ENCODE peak calls at places on chromosomes 6 and 20, in nine cellular contexts. D is stomach, J is Panc1, L is breast epithelium, V is suprapubic skin, F is transverse colon, U is spleen, N is GM23338, H is sigmoid colon. R is an unnamed sample.
A peak's percentile ranks its signal among the peaks of the same experiment; 100 is the strongest.

GRCh38 chr20:44319880-44320422 is 8.9 kb upstream of the FITM2 start:
- DNase-seq in D (no peak), F (no peak), H (no peak), V (no peak), J (no peak), L (no peak), U (no peak), N (no peak), R (no peak)

GRCh38 chr6:25889877-25890853 is 16.1 kb upstream of the SLC17A3 start:
- DNase-seq in D (no peak), U (no peak), V (no peak), J (peak; percentile 17), N (peak; percentile 73), H (no peak), L (no peak), F (peak; percentile 20), R (peak; percentile 73)

GRCh38 chr6:29828471-29828797 is 809 bp downstream of the HLA-G start:
- DNase-seq in D (no peak), F (no peak), J (no peak), V (no peak), N (peak; percentile 80), H (no peak), U (no peak), L (no peak), R (no peak)

GRCh38 chr20:63737940-63738686 is 1.5 kb upstream of the SLC2A4RG start:
- DNase-seq in V (no peak), J (no peak), U (peak; percentile 88), F (peak; percentile 52), D (no peak), N (peak; percentile 38), H (peak; percentile 75), L (no peak), R (no peak)

GRCh38 chr6:75602897-75603395 is 1.3 kb downstream of the SENP6 start:
- DNase-seq in H (no peak), L (no peak), N (no peak), U (no peak), D (no peak), J (no peak), V (no peak), F (no peak), R (peak; percentile 47)

GRCh38 chr20:58888521-58889333 is 36.2 kb downstream of the GNAS start:
- DNase-seq in U (peak; percentile 95), D (peak; percentile 82), V (peak; percentile 89), N (peak; percentile 90), H (peak; percentile 93), F (peak; percentile 87), L (peak; percentile 78), J (no peak), R (peak; percentile 50)

GRCh38 chr6:157800420-157801237 is 22.4 kb upstream of the SNX9 start:
- DNase-seq in F (no peak), V (no peak), D (no peak), L (no peak), U (no peak), J (no peak), H (no peak), N (no peak), R (no peak)

GRCh38 chr6:568954-569523 is 87.9 kb downstream of the HUS1B start:
- DNase-seq in J (no peak), D (no peak), U (no peak), F (no peak), V (no peak), H (no peak), N (no peak), L (no peak), R (no peak)

GRCh38 chr6:99349620-99350141 is at the start of gene FAXC:
- DNase-seq in N (peak; percentile 83), V (no peak), J (no peak), U (no peak), D (peak; percentile 70), H (peak; percentile 73), L (peak; percentile 33), F (peak; percentile 29), R (peak; percentile 25)

GRCh38 chr6:137808191-137808590 is 58.9 kb upstream of the TNFAIP3 start:
- DNase-seq in H (no peak), V (no peak), J (peak; percentile 48), U (no peak), N (no peak), L (no peak), D (no peak), F (no peak), R (peak; percentile 53)

GRCh38 chr6:34189806-34190503 is 44.1 kb upstream of the GRM4 start:
- DNase-seq in D (no peak), H (no peak), V (no peak), J (no peak), N (no peak), F (peak; percentile 34), U (peak; percentile 89), L (no peak), R (no peak)

GRCh38 chr6:16061833-16062232 is 67.1 kb upstream of the MYLIP start:
- DNase-seq in V (no peak), H (no peak), N (no peak), U (no peak), F (no peak), D (no peak), J (no peak), L (no peak), R (no peak)

GRCh38 chr6:50718058-50718457 is 4.7 kb downstream of the TFAP2D start:
- DNase-seq in F (no peak), N (peak; percentile 71), J (no peak), D (no peak), L (no peak), V (no peak), H (no peak), U (no peak), R (no peak)

GRCh38 chr6:112620832-112621569 is 273.9 kb downstream of the RFPL4B start:
- DNase-seq in J (no peak), F (no peak), V (no peak), H (no peak), N (no peak), D (no peak), U (no peak), L (no peak), R (no peak)

GRCh38 chr6:21070620-21071019 is 522.9 kb upstream of the SOX4 start:
- DNase-seq in N (no peak), J (no peak), U (no peak), L (no peak), F (no peak), V (no peak), D (no peak), H (no peak), R (peak; percentile 58)

GRCh38 chr6:127255286-127255685 is 11.4 kb upstream of the RNF146 start:
- DNase-seq in H (no peak), F (no peak), L (no peak), N (no peak), V (no peak), D (no peak), U (no peak), J (no peak), R (no peak)

GRCh38 chr20:63101781-63102719 is 95.3 kb upstream of the BHLHE23 start:
- DNase-seq in U (peak; percentile 85), L (no peak), N (peak; percentile 70), J (no peak), H (peak; percentile 70), D (peak; percentile 39), F (peak; percentile 44), V (peak; percentile 61), R (peak; percentile 10)

GRCh38 chr20:16472045-16472872 is 101.0 kb downstream of the KIF16B start:
- DNase-seq in J (no peak), H (no peak), D (peak; percentile 46), U (no peak), N (no peak), L (no peak), F (peak; percentile 23), V (no peak), R (no peak)

GRCh38 chr6:35786272-35786671 is 5.5 kb downstream of the CLPSL1 start:
- DNase-seq in F (no peak), J (no peak), V (no peak), N (no peak), D (no peak), U (no peak), H (no peak), L (no peak), R (no peak)

GRCh38 chr6:46419576-46420002 is 71.7 kb downstream of the RCAN2 start:
- DNase-seq in H (peak; percentile 66), U (no peak), L (peak; percentile 65), J (peak; percentile 25), D (peak; percentile 59), F (peak; percentile 60), N (peak; percentile 84), V (no peak), R (peak; percentile 63)

DNA sequence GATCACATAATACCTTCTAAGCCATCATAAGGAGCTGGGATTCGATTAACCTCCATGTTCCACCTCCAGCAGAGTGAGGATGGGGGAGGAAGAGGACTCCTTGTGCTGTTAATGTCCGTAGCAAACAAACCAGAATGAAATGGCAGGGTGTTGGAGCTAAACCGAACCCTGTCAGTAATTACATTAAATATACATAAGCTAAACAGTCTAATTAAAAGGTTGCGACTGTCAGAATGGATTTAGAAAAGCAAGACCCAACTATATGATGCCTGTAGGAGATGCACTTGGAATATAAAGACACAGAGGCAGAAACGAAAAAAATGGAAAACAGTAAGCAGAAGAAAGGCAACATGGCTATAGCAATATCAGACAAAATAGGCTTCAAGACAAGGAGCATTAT is 13.2 kb downstream of the PREX1 start:
- DNase-seq in D (no peak), H (no peak), J (no peak), N (no peak), V (no peak), U (no peak), F (no peak), L (no peak), R (no peak)
- H3K4me1 ChIP-seq in D (peaks cover 7% of the 10 kb centered on the region), H (no peaks in the 10 kb centered on the region), J (peaks cover 4% of the 10 kb centered on the region), N (peaks cover 8% of the 10 kb centered on the region), V (peaks cover 11% of the 10 kb centered on the region), U (peaks cover 93% of the 10 kb centered on the region), F (no peaks in the 10 kb centered on the region), L (no peaks in the 10 kb centered on the region), R (peaks cover 33% of the 10 kb centered on the region)

GRCh38 chr6:106163966-106164877 is 78.1 kb downstream of the PRDM1 start:
- DNase-seq in J (no peak), U (peak; percentile 87), F (peak; percentile 46), L (no peak), H (peak; percentile 70), N (no peak), D (no peak), V (peak; percentile 71), R (no peak)
- H3K4me3 ChIP-seq in J (no peak overlapping the region), U (no peak overlapping the region), F (no peak overlapping the region), L (no peak overlapping the region), H (no peak overlapping the region), N (no peak overlapping the region), D (no peak overlapping the region), V (no peak overlapping the region), R (no peak overlapping the region)

GRCh38 chr20:14838663-14839650 is 501.5 kb upstream of the FLRT3 start:
- DNase-seq in D (no peak), F (no peak), L (no peak), U (no peak), N (no peak), H (no peak), V (no peak), J (no peak), R (peak; percentile 52)
- TF ChIP-seq POLR2AphosphoS5 in D (no peak), F (no peak), L (no peak), U (no peak), N (no peak), H (no peak), V (no peak), J (no peak), R (no peak)

DNA sequence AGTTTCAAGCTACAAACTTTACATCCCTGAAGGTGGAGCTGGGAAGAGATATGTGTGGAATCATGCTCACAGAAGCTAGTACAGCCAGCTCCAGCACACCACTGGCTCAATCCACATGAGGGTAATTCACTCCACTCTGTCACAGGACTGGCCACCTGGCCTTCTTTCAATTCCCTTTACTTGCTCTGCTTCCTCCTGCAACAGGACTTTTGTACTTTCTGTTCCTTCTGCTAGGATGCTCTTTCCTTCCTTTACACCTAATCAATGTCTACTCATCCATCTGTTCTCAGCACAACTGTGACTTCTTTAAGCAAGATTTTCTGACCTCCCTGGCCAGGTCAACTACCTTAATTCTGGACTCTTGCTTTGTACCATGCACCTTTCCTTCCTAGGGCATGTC is 39.4 kb upstream of the MYB start:
- DNase-seq in F (no peak), H (no peak), N (no peak), J (no peak), D (no peak), V (no peak), U (no peak), L (no peak), R (no peak)
- H3K4me1 ChIP-seq in F (no peaks in the 10 kb centered on the region), H (no peaks in the 10 kb centered on the region), N (peaks cover 7% of the 10 kb centered on the region), J (no peaks in the 10 kb centered on the region), D (no peaks in the 10 kb centered on the region), V (no peaks in the 10 kb centered on the region), U (peaks cover 8% of the 10 kb centered on the region), L (no peaks in the 10 kb centered on the region), R (no peaks in the 10 kb centered on the region)

R was measured in endothelial cell of umbilical vein.